ENCODE peak calls at places on chromosomes 6 and 20, in seven cellular contexts. R is brain microvascular endothelial cell; Q is tibial nerve; T is CD4-positive, CD25-positive, alpha-beta regulatory T cell; A is lung; M is H1; E is spleen. H is an unnamed sample.
A peak's percentile ranks its signal among the peaks of the same experiment; 100 is the strongest.

GRCh38 chr6:108914235-108915022 is 66.2 kb downstream of the ARMC2 start:
- DNase-seq in M (peak; percentile 88), Q (no peak), R (no peak), T (peak; percentile 56), E (no peak), A (no peak), H (peak; percentile 82)

GRCh38 chr20:51923611-51924010 is 121.3 kb upstream of the SALL4 start:
- DNase-seq in T (no peak), Q (no peak), M (no peak), E (no peak), A (no peak), R (no peak), H (no peak)

GRCh38 chr6:2950713-2951112 is 20.7 kb downstream of the SERPINB6 start:
- DNase-seq in R (no peak), M (no peak), E (peak; percentile 45), Q (no peak), A (no peak), T (no peak), H (no peak)

GRCh38 chr20:49712918-49713778 is 530 bp downstream of the B4GALT5 start:
- DNase-seq in Q (no peak), T (peak; percentile 41), A (peak; percentile 42), R (no peak), E (peak; percentile 88), M (peak; percentile 80), H (peak; percentile 78)

GRCh38 chr6:96522469-96523009 is 933 bp downstream of the UFL1 start:
- DNase-seq in R (peak; percentile 6), E (no peak), M (no peak), Q (no peak), T (peak; percentile 68), A (no peak), H (no peak)

GRCh38 chr6:153503810-153504209 is 372.7 kb upstream of the RGS17 start:
- DNase-seq in M (peak; percentile 52), R (no peak), T (no peak), A (no peak), Q (no peak), E (no peak), H (peak; percentile 3)

GRCh38 chr6:1903780-1904493 is 294.2 kb downstream of the FOXC1 start:
- DNase-seq in T (no peak), E (no peak), R (no peak), A (no peak), Q (no peak), M (no peak), H (no peak)

GRCh38 chr20:1391640-1392442 is 1.0 kb downstream of the FKBP1A start:
- DNase-seq in T (peak; percentile 44), A (no peak), Q (no peak), M (no peak), E (peak; percentile 81), R (no peak), H (peak; percentile 63)

GRCh38 chr6:33684983-33685382 is 26.5 kb downstream of the UQCC2 start:
- DNase-seq in M (no peak), A (no peak), E (no peak), Q (no peak), R (no peak), T (no peak), H (peak; percentile 61)

GRCh38 chr6:35280903-35281302 is 16.7 kb upstream of the DEF6 start:
- DNase-seq in Q (no peak), A (no peak), E (peak; percentile 30), T (no peak), R (no peak), M (no peak), H (no peak)

GRCh38 chr6:167589615-167589940 is 237.1 kb upstream of the AFDN start:
- DNase-seq in A (no peak), M (no peak), Q (no peak), E (no peak), R (no peak), T (no peak), H (peak; percentile 7)

GRCh38 chr6:118186676-118187567 is 279.9 kb downstream of the SLC35F1 start:
- DNase-seq in A (no peak), T (peak; percentile 16), E (no peak), Q (no peak), M (no peak), R (peak; percentile 52), H (no peak)

GRCh38 chr6:3999800-4000661 is 78.9 kb downstream of the FAM217A start:
- DNase-seq in E (no peak), A (no peak), M (no peak), T (no peak), Q (no peak), R (no peak), H (no peak)

GRCh38 chr6:21263531-21264287 is 329.8 kb upstream of the SOX4 start:
- DNase-seq in Q (no peak), A (no peak), M (no peak), T (no peak), E (no peak), R (peak; percentile 41), H (no peak)

GRCh38 chr6:15546591-15546990 is 116.2 kb downstream of the DTNBP1 start:
- DNase-seq in T (no peak), M (no peak), A (no peak), E (no peak), R (no peak), Q (no peak), H (no peak)

GRCh38 chr20:17205261-17205660 is 21.6 kb upstream of the PCSK2 start:
- DNase-seq in T (no peak), A (no peak), R (no peak), M (no peak), E (no peak), Q (no peak), H (no peak)

GRCh38 chr6:67966830-67967229 is 668.3 kb upstream of the ADGRB3 start:
- DNase-seq in Q (no peak), R (no peak), A (no peak), T (no peak), M (no peak), E (no peak), H (no peak)

GRCh38 chr6:44225579-44226325 is 2.4 kb downstream of the SLC29A1 start:
- DNase-seq in T (no peak), M (no peak), R (no peak), Q (no peak), E (no peak), A (no peak), H (peak; percentile 28)

GRCh38 chr6:24902782-24903181 is 33.0 kb downstream of the RIPOR2 start:
- DNase-seq in T (no peak), Q (no peak), E (no peak), A (no peak), M (no peak), R (peak; percentile 87), H (no peak)

GRCh38 chr20:13813910-13814309 is 29.1 kb downstream of the NDUFAF5 start:
- DNase-seq in E (no peak), M (no peak), Q (no peak), R (no peak), T (no peak), A (no peak), H (no peak)
- H3K36me3 ChIP-seq in E (peaks cover 4% of the 10 kb centered on the region), M (peaks cover 74% of the 10 kb centered on the region), Q (no peaks in the 10 kb centered on the region), R (peaks cover 49% of the 10 kb centered on the region), T (peaks cover 90% of the 10 kb centered on the region), A (peaks cover 66% of the 10 kb centered on the region), H (peaks cover 31% of the 10 kb centered on the region)

DNA sequence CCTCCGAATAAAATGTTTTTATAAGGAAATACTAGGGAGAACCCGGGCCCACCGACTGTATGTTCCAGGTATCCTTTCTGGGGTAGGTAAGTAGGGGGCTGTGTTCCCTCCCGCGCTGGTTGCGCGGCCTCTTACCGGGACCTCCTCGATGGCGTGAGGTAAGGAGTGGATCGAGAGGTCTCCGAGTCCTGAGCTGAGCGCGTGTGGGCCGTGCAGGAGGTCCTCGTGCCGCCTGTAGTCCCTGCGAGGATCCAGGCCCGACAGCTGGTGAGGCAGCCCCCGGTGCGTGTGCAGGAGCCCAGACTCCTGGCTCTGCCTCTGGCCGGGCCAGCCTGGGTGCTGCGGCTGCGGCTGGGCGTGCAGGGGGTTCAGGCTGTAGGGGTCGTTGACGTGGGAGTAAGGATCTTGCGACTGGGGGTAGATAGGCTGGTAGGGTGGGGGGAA is 5.1 kb downstream of the TFAP2A start:
- DNase-seq in E (no peak), T (no peak), M (no peak), A (no peak), Q (no peak), R (no peak), H (peak; percentile 68)
- H3K4me3 ChIP-seq in E (no peak overlapping the region), T (no peak overlapping the region), M (no peak overlapping the region), A (no peak overlapping the region), Q (no peak overlapping the region), R (peak overlapping the region; percentile 66), H (no peak overlapping the region)

GRCh38 chr20:44743080-44743701 is 2.5 kb upstream of the KCNK15 start:
- DNase-seq in E (no peak), M (no peak), Q (no peak), A (no peak), R (no peak), T (no peak), H (no peak)

GRCh38 chr20:44745122-44745521 is 543 bp upstream of the KCNK15 start:
- DNase-seq in R (no peak), Q (no peak), A (no peak), E (no peak), T (no peak), M (no peak), H (no peak)

GRCh38 chr20:44742304-44743079 is 3.2 kb upstream of the KCNK15 start:
- DNase-seq in A (no peak), Q (no peak), E (no peak), R (no peak), T (no peak), M (no peak), H (peak; percentile 16)

GRCh38 chr20:44745560-44746366 is at the start of gene KCNK15:
- DNase-seq in T (peak; percentile 17), A (no peak), R (no peak), E (no peak), M (peak; percentile 63), Q (no peak), H (peak; percentile 80)

DNA sequence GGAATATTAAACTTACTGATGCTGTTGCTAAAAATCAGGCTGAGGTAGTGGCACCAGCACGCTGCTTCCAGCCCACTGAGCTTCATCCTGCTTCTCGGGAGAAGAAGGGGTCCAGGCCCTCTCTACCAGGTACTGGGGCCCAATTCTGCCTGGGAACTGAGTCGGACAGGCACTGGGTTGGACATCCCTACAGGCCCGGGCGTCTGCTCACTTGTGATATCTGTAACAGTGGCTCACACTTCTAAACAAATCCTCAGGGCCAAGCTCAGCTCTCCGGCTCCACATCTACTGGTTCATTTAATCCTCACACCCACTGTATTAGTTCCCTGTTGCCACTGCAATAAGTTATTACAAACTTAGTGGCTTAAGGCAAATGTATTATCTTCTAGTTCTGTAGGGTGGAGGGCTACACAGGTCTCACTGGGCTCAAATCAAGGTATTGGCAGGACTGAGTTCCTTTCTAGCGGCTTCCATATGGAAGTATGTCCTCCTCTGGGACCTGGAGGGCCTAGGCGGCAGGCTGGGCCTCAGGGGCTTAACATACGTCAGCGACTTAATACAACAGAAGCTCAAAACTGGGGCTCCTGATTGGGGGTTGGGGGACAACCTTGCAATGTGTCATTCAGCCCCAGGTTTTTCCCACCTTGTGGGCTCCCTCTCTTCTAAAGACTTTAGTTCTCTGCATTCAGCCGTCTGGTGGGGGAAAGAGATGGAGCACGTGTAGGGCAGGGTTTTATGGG is 1.6 kb upstream of the KCNK15 start:
- DNase-seq in A (no peak), Q (no peak), M (no peak), R (no peak), E (no peak), T (no peak), H (peak; percentile 29)
- H3K27me3 ChIP-seq in A (no peaks in the 10 kb centered on the region), Q (no peaks in the 10 kb centered on the region), M (peaks cover 27% of the 10 kb centered on the region), R (peaks cover 27% of the 10 kb centered on the region), E (peaks cover 28% of the 10 kb centered on the region), T (peaks cover 26% of the 10 kb centered on the region), H (peaks cover 28% of the 10 kb centered on the region)

GRCh38 chr6:55674672-55675071 is 95.7 kb upstream of the HMGCLL1 start:
- DNase-seq in T (no peak), R (no peak), M (no peak), E (no peak), Q (no peak), A (no peak), H (no peak)
- H3K36me3 ChIP-seq in T (no peaks in the 10 kb centered on the region), R (no peaks in the 10 kb centered on the region), M (no peaks in the 10 kb centered on the region), E (no peaks in the 10 kb centered on the region), Q (no peaks in the 10 kb centered on the region), A (no peaks in the 10 kb centered on the region), H (no peaks in the 10 kb centered on the region)

H was measured in H7.